ENCODE peak calls at places on chromosomes 12 and 14, in seven cellular contexts. One of them, this sample, is unnamed.

GRCh38 chr12:68370006-68370590 is 37.9 kb upstream of the MDM1 start:
- DNase-seq in stimulated activated CD4-positive, alpha-beta T cell treated with anti-CD3 and anti-CD28 coated beads, Interleukin-4, amount 100 ng/mL, for 4 hours: no peak
- DNase-seq in T follicular helper cell: no peak
- DNase-seq in transverse colon: no peak
- DNase-seq in GM12892: no peak
- DNase-seq in fibroblast of mammary gland: no peak
- DNase-seq in A172: no peak
- DNase-seq in this sample: no peak

GRCh38 chr14:88030079-88030478 is 25.1 kb downstream of the GPR65 start:
- DNase-seq in transverse colon: no peak
- DNase-seq in GM12892: no peak
- DNase-seq in stimulated activated CD4-positive, alpha-beta T cell treated with anti-CD3 and anti-CD28 coated beads, Interleukin-4, amount 100 ng/mL, for 4 hours: no peak
- DNase-seq in fibroblast of mammary gland: no peak
- DNase-seq in A172: no peak
- DNase-seq in T follicular helper cell: no peak
- DNase-seq in this sample: no peak

GRCh38 chr12:93908846-93909592 is 231.8 kb downstream of the CRADD start:
- DNase-seq in fibroblast of mammary gland: peak; percentile 29
- DNase-seq in GM12892: no peak
- DNase-seq in T follicular helper cell: no peak
- DNase-seq in stimulated activated CD4-positive, alpha-beta T cell treated with anti-CD3 and anti-CD28 coated beads, Interleukin-4, amount 100 ng/mL, for 4 hours: no peak
- DNase-seq in transverse colon: peak; percentile 51
- DNase-seq in A172: no peak
- DNase-seq in this sample: no peak

GRCh38 chr14:104341532-104342434 is 203.4 kb downstream of the KIF26A start:
- DNase-seq in A172: peak; percentile 4
- DNase-seq in GM12892: no peak
- DNase-seq in fibroblast of mammary gland: peak; percentile 9
- DNase-seq in transverse colon: peak; percentile 87
- DNase-seq in stimulated activated CD4-positive, alpha-beta T cell treated with anti-CD3 and anti-CD28 coated beads, Interleukin-4, amount 100 ng/mL, for 4 hours: peak; percentile 5
- DNase-seq in T follicular helper cell: no peak
- DNase-seq in this sample: no peak

GRCh38 chr14:102694530-102695171 is 82.6 kb upstream of the TRAF3 start:
- DNase-seq in stimulated activated CD4-positive, alpha-beta T cell treated with anti-CD3 and anti-CD28 coated beads, Interleukin-4, amount 100 ng/mL, for 4 hours: peak; percentile 30
- DNase-seq in GM12892: peak; percentile 20
- DNase-seq in fibroblast of mammary gland: peak; percentile 79
- DNase-seq in T follicular helper cell: peak; percentile 32
- DNase-seq in transverse colon: peak; percentile 63
- DNase-seq in A172: peak; percentile 42
- DNase-seq in this sample: peak; percentile 71

GRCh38 chr14:91361236-91361811 is 56.3 kb downstream of the CCDC88C start:
- DNase-seq in stimulated activated CD4-positive, alpha-beta T cell treated with anti-CD3 and anti-CD28 coated beads, Interleukin-4, amount 100 ng/mL, for 4 hours: no peak
- DNase-seq in A172: no peak
- DNase-seq in fibroblast of mammary gland: peak; percentile 61
- DNase-seq in transverse colon: no peak
- DNase-seq in T follicular helper cell: no peak
- DNase-seq in GM12892: no peak
- DNase-seq in this sample: no peak

GRCh38 chr14:59197695-59198262 is 9.3 kb downstream of the DAAM1 start:
- DNase-seq in GM12892: no peak
- DNase-seq in stimulated activated CD4-positive, alpha-beta T cell treated with anti-CD3 and anti-CD28 coated beads, Interleukin-4, amount 100 ng/mL, for 4 hours: no peak
- DNase-seq in T follicular helper cell: no peak
- DNase-seq in fibroblast of mammary gland: no peak
- DNase-seq in A172: no peak
- DNase-seq in transverse colon: no peak
- DNase-seq in this sample: no peak

GRCh38 chr12:93813972-93814821 is 137.0 kb downstream of the CRADD start:
- DNase-seq in T follicular helper cell: no peak
- DNase-seq in GM12892: no peak
- DNase-seq in fibroblast of mammary gland: peak; percentile 97
- DNase-seq in stimulated activated CD4-positive, alpha-beta T cell treated with anti-CD3 and anti-CD28 coated beads, Interleukin-4, amount 100 ng/mL, for 4 hours: no peak
- DNase-seq in A172: no peak
- DNase-seq in transverse colon: peak; percentile 59
- DNase-seq in this sample: no peak

GRCh38 chr12:124621296-124621660 is 53.9 kb upstream of the NCOR2 start:
- DNase-seq in fibroblast of mammary gland: no peak
- DNase-seq in stimulated activated CD4-positive, alpha-beta T cell treated with anti-CD3 and anti-CD28 coated beads, Interleukin-4, amount 100 ng/mL, for 4 hours: no peak
- DNase-seq in A172: peak; percentile 64
- DNase-seq in GM12892: no peak
- DNase-seq in transverse colon: peak; percentile 41
- DNase-seq in T follicular helper cell: no peak
- DNase-seq in this sample: no peak

GRCh38 chr12:119804011-119804641 is 73.0 kb downstream of the CIT start:
- DNase-seq in GM12892: no peak
- DNase-seq in T follicular helper cell: no peak
- DNase-seq in stimulated activated CD4-positive, alpha-beta T cell treated with anti-CD3 and anti-CD28 coated beads, Interleukin-4, amount 100 ng/mL, for 4 hours: no peak
- DNase-seq in fibroblast of mammary gland: peak; percentile 69
- DNase-seq in transverse colon: no peak
- DNase-seq in A172: peak; percentile 64
- DNase-seq in this sample: no peak

This sample was measured in DMS 273 treated with DMSO at 0.1 percent for 48 hours.